ENCODE peak calls at places on chromosome 3, in six cellular contexts. B, T, J, K, Q and M are unnamed samples.

GRCh38 chr3:112649478-112649735 is 8.5 kb upstream of the CCDC80 start:
- DNase-seq in Q (no peak), B (no peak), J (no peak), T (no peak), K (no peak), M (no peak)

GRCh38 chr3:63278171-63278999 is at the start of gene SYNPR:
- DNase-seq in T (no peak), Q (no peak), K (no peak), B (no peak), J (no peak), M (no peak)

GRCh38 chr3:145133281-145133680 is 1027.7 kb downstream of the PLOD2 start:
- DNase-seq in J (no peak), Q (no peak), B (no peak), K (no peak), T (no peak), M (no peak)

GRCh38 chr3:113266738-113267137 is 55.4 kb downstream of the BOC start:
- DNase-seq in B (no peak), K (no peak), Q (no peak), T (no peak), J (no peak), M (no peak)

GRCh38 chr3:170420307-170420821 is 1.7 kb downstream of the CLDN11 start:
- DNase-seq in T (no peak), K (no peak), B (no peak), J (no peak), Q (no peak), M (no peak)

GRCh38 chr3:8851703-8852102 is 82.3 kb upstream of the OXTR start:
- DNase-seq in T (no peak), J (peak), B (no peak), Q (peak), K (no peak), M (no peak)

GRCh38 chr3:51585197-51585596 is 46.7 kb downstream of the RAD54L2 start:
- DNase-seq in T (no peak), B (no peak), J (no peak), Q (no peak), K (no peak), M (no peak)

GRCh38 chr3:54366007-54366406 is 243.7 kb downstream of the CACNA2D3 start:
- DNase-seq in T (no peak), B (no peak), Q (no peak), J (no peak), K (no peak), M (no peak)

GRCh38 chr3:178439504-178439903 is 96.7 kb upstream of the KCNMB2 start:
- DNase-seq in J (peak), Q (peak), K (no peak), B (no peak), T (no peak), M (no peak)

GRCh38 chr3:122560680-122561079 is 3.4 kb downstream of the PARP9 start:
- DNase-seq in T (no peak), Q (no peak), K (peak), B (peak), J (peak), M (peak)